ENCODE peak calls at places on chromosome 3, in six cellular contexts. M, Z, G, A, N and V are unnamed samples.

GRCh38 chr3:8629151-8630021 is 15.2 kb downstream of the SSUH2 start:
- DNase-seq in M (peak; percentile 99), Z (peak; percentile 97), G (peak; percentile 95), A (peak; percentile 86), N (no peak), V (peak; percentile 91)

GRCh38 chr3:62007036-62007435 is 366.3 kb downstream of the FEZF2 start:
- DNase-seq in M (peak; percentile 11), Z (no peak), G (no peak), A (peak; percentile 5), N (no peak), V (no peak)

GRCh38 chr3:32996755-32997091 is 45.3 kb downstream of the CCR4 start:
- DNase-seq in M (no peak), Z (no peak), G (no peak), A (no peak), N (no peak), V (no peak)

GRCh38 chr3:66796343-66796742 is 201.8 kb upstream of the KBTBD8 start:
- DNase-seq in M (no peak), Z (no peak), G (no peak), A (no peak), N (no peak), V (no peak)

GRCh38 chr3:15558581-15558980 is 37.1 kb upstream of the COLQ start:
- DNase-seq in M (no peak), Z (no peak), G (no peak), A (no peak), N (no peak), V (no peak)

GRCh38 chr3:169104972-169105371 is 558.5 kb downstream of the MECOM start:
- DNase-seq in M (peak; percentile 43), Z (peak; percentile 46), G (no peak), A (peak; percentile 68), N (no peak), V (no peak)

GRCh38 chr3:51336261-51336660 is 48.8 kb upstream of the MANF start:
- DNase-seq in M (no peak), Z (no peak), G (no peak), A (no peak), N (no peak), V (no peak)

GRCh38 chr3:71185733-71186455 is 397.6 kb downstream of the FOXP1 start:
- DNase-seq in M (peak; percentile 28), Z (peak; percentile 35), G (peak; percentile 59), A (peak; percentile 82), N (no peak), V (no peak)

GRCh38 chr3:171936231-171936841 is 93.2 kb downstream of the TMEM212 start:
- DNase-seq in M (peak; percentile 85), Z (peak; percentile 60), G (peak; percentile 83), A (peak; percentile 78), N (no peak), V (peak; percentile 98)

DNA sequence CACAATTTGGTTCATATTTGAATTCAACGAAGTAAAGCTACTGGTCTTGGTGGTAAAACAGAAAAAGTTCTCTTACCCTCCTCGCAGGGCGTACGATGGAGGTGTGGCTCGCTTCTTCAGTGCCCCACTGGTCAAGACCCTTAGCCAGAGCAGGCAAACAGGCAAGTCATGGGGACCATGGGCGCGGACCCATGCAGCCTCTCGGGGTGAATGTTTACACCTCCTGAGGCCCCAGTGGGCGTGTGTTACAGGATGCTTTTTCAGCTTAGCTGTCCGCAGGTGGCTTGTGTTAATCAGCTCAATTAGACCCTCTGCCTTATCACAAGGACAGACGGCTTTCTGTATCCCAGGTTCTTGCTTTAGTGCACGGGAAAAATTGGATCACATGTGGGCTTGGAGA is 991.8 kb downstream of the GBE1 start:
- DNase-seq in M (peak; percentile 9), Z (peak; percentile 10), G (no peak), A (no peak), N (no peak), V (no peak)
- H3K4me2 ChIP-seq in M (peak overlapping the region; percentile 79), Z (peak overlapping the region; percentile 77), G (no peak overlapping the region), A (no peak overlapping the region), N (no peak overlapping the region), V (no peak overlapping the region)

GRCh38 chr3:127042634-127043033 is 59.7 kb downstream of the PLXNA1 start:
- DNase-seq in M (no peak), Z (no peak), G (no peak), A (no peak), N (no peak), V (no peak)

GRCh38 chr3:127045435-127046045 is 62.6 kb downstream of the PLXNA1 start:
- DNase-seq in M (no peak), Z (no peak), G (no peak), A (no peak), N (no peak), V (no peak)

GRCh38 chr3:127043731-127044510 is 61.0 kb downstream of the PLXNA1 start:
- DNase-seq in M (no peak), Z (no peak), G (no peak), A (no peak), N (no peak), V (peak; percentile 50)

GRCh38 chr3:127043041-127043641 is 60.2 kb downstream of the PLXNA1 start:
- DNase-seq in M (no peak), Z (peak; percentile 27), G (peak; percentile 59), A (no peak), N (no peak), V (peak; percentile 95)

DNA sequence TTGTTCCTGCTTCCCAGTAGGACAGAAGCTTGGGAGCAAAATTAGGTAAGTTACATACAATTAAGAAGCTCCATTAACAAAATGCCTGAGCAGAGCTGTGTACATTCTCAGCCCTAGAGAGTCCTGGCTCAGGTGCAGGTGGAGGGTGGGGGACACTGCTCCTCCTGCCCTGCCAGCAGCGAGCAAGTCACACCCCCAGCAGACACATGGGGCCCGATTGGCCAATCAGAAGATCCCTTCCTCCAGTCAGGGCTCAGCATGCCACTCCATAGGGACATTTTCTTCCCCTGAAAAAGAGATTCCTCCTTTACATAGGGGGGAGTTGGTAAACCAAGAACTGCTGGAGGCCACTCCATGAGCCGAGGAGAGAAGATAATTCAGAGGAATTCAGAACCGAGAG is 62.1 kb downstream of the PLXNA1 start:
- DNase-seq in M (no peak), Z (peak; percentile 6), G (no peak), A (peak; percentile 3), N (no peak), V (no peak)
- H3K4me3 ChIP-seq in M (no peak overlapping the region), Z (no peak overlapping the region), G (no peak overlapping the region), A (no peak overlapping the region), N (no peak overlapping the region), V (no peak overlapping the region)

GRCh38 chr3:195717416-195717815 is 3.4 kb upstream of the MUC20 start:
- DNase-seq in M (no peak), Z (no peak), G (no peak), A (no peak), N (no peak), V (no peak)

GRCh38 chr3:195715583-195716266 is 5.1 kb upstream of the MUC20 start:
- DNase-seq in M (peak; percentile 9), Z (peak; percentile 75), G (peak; percentile 80), A (peak; percentile 57), N (no peak), V (peak; percentile 97)

GRCh38 chr3:195715134-195715533 is 5.6 kb upstream of the MUC20 start:
- DNase-seq in M (no peak), Z (no peak), G (no peak), A (no peak), N (no peak), V (no peak)

GRCh38 chr3:195717852-195718476 is 2.8 kb upstream of the MUC20 start:
- DNase-seq in M (no peak), Z (no peak), G (no peak), A (no peak), N (no peak), V (no peak)

DNA sequence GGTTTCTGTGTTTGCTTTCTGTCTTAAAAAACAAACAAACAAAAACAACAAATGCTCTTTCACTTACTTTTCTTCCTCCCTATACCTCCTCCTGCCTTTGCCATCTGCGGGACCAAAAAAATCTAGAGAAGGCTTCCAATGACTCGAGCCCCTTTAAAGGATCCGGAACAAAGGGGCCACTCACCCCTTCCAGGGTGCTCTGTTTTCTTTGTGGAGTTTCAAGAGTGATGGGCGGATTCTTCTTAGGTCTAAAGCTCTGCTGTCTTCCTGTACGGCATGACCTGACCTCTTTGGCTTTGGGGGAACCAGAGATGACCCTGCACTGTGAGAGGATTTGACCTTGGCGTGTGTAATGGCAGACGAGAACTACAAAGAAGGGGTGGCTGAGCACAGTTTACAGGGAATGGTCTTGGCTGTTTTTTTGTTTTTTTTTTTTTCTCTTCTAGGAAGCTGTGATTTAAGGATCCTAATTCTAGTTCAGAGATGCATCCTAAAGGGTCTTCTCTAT is 2.2 kb upstream of the MUC20 start:
- DNase-seq in M (no peak), Z (no peak), G (no peak), A (no peak), N (peak; percentile 27), V (no peak)
- H3K4me2 ChIP-seq in M (no peak overlapping the region), Z (no peak overlapping the region), G (no peak overlapping the region), A (no peak overlapping the region), N (no peak overlapping the region), V (peak overlapping the region; percentile 74)

GRCh38 chr3:114384558-114384903 is 90.7 kb downstream of the TIGIT start:
- DNase-seq in M (peak; percentile 59), Z (no peak), G (no peak), A (no peak), N (no peak), V (no peak)
- H3K4me3 ChIP-seq in M (peak overlapping the region; percentile 80), Z (no peak overlapping the region), G (no peak overlapping the region), A (no peak overlapping the region), N (no peak overlapping the region), V (no peak overlapping the region)

DNA sequence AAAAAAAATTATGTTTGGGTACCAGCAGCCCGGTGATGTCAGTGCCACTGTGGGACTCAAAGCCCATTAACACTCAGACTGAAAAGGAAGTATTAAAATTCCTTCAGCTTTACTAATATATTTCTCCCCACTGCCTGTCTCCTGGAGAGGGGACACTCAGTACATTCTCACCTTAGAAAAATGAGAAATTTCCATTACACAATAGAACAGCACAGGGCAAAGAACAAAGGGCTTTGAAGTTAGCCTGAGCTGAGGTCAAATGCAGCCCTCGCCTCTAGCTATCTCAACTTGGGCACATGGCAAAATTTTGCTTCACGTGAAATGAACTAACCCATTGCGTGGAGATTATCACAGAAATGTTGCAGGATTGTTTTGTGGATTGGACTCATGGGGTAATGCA is 80.8 kb downstream of the RARB start:
- DNase-seq in M (peak; percentile 80), Z (peak; percentile 6), G (peak; percentile 72), A (no peak), N (no peak), V (no peak)
- H3K4me2 ChIP-seq in M (peak overlapping the region; percentile 32), Z (no peak overlapping the region), G (no peak overlapping the region), A (no peak overlapping the region), N (no peak overlapping the region), V (no peak overlapping the region)

GRCh38 chr3:137199678-137200077 is 241.9 kb downstream of the IL20RB start:
- DNase-seq in M (no peak), Z (no peak), G (no peak), A (no peak), N (no peak), V (no peak)

GRCh38 chr3:137201066-137201465 is 243.3 kb downstream of the IL20RB start:
- DNase-seq in M (no peak), Z (no peak), G (no peak), A (no peak), N (no peak), V (no peak)

GRCh38 chr3:137202941-137203340 is 245.2 kb downstream of the IL20RB start:
- DNase-seq in M (no peak), Z (no peak), G (no peak), A (no peak), N (no peak), V (no peak)

GRCh38 chr3:137205394-137206060 is 247.7 kb downstream of the IL20RB start:
- DNase-seq in M (peak; percentile 35), Z (peak; percentile 20), G (no peak), A (peak; percentile 18), N (no peak), V (no peak)

GRCh38 chr3:137204409-137204808 is 246.6 kb downstream of the IL20RB start:
- DNase-seq in M (no peak), Z (no peak), G (no peak), A (no peak), N (no peak), V (no peak)
- H3K4me3 ChIP-seq in M (no peak overlapping the region), Z (no peak overlapping the region), G (no peak overlapping the region), A (no peak overlapping the region), N (no peak overlapping the region), V (no peak overlapping the region)